ENCODE peak calls at places on chromosome 13, in six cellular contexts. Z is stimulated activated CD4-positive, alpha-beta T cell treated with anti-CD3 and anti-CD28 coated beads, Interleukin-2, amount 100 ng/mL, for 48 hours; B is ELF-1; H is GOT3; T is stomach; R is activated CD4-positive, alpha-beta T cell treated with anti-CD3 and anti-CD28 coated beads for 1 hour. S is an unnamed sample.

GRCh38 chr13:36850790-36851438 is 31.9 kb downstream of the RFXAP start:
- DNase-seq in Z (no peak), B (peak), H (no peak), T (no peak), R (no peak), S (no peak)

GRCh38 chr13:113192279-113192678 is 16.2 kb downstream of the PCID2 start:
- DNase-seq in Z (no peak), B (no peak), H (no peak), T (no peak), R (no peak), S (no peak)

GRCh38 chr13:110560606-110561334 is 752 bp downstream of the RAB20 start:
- DNase-seq in Z (no peak), B (peak), H (no peak), T (peak), R (no peak), S (no peak)

GRCh38 chr13:94309997-94310842 is 169.3 kb downstream of the DCT start:
- DNase-seq in Z (no peak), B (no peak), H (no peak), T (no peak), R (no peak), S (no peak)

GRCh38 chr13:39825886-39826285 is 170.4 kb downstream of the COG6 start:
- DNase-seq in Z (no peak), B (no peak), H (no peak), T (no peak), R (no peak), S (no peak)

GRCh38 chr13:104204177-104204576 is 1138.0 kb upstream of the SLC10A2 start:
- DNase-seq in Z (no peak), B (no peak), H (no peak), T (no peak), R (no peak), S (no peak)

GRCh38 chr13:29937379-29937778 is 87.0 kb upstream of the UBL3 start:
- DNase-seq in Z (no peak), B (no peak), H (no peak), T (no peak), R (no peak), S (no peak)

GRCh38 chr13:107803822-107804495 is 411.4 kb downstream of the LIG4 start:
- DNase-seq in Z (no peak), B (no peak), H (no peak), T (no peak), R (no peak), S (no peak)

GRCh38 chr13:53005631-53006030 is 23.0 kb upstream of the OLFM4 start:
- DNase-seq in Z (no peak), B (peak), H (no peak), T (no peak), R (no peak), S (no peak)

GRCh38 chr13:106599875-106600797 is 32.2 kb upstream of the ARGLU1 start:
- DNase-seq in Z (no peak), B (no peak), H (no peak), T (no peak), R (no peak), S (no peak)

GRCh38 chr13:110600261-110600819 is 15.0 kb upstream of the NAXD start:
- DNase-seq in Z (no peak), B (peak), H (no peak), T (no peak), R (no peak), S (no peak)

GRCh38 chr13:47215741-47216140 is 318.9 kb upstream of the HTR2A start:
- DNase-seq in Z (no peak), B (peak), H (no peak), T (no peak), R (no peak), S (no peak)

GRCh38 chr13:47997384-47997783 is 3.7 kb downstream of the SUCLA2 start:
- DNase-seq in Z (no peak), B (no peak), H (no peak), T (no peak), R (no peak), S (no peak)

GRCh38 chr13:29496241-29496712 is 99.2 kb downstream of the SLC7A1 start:
- DNase-seq in Z (no peak), B (no peak), H (no peak), T (peak), R (no peak), S (peak)

GRCh38 chr13:42899266-42899665 is 92.8 kb downstream of the EPSTI1 start:
- DNase-seq in Z (no peak), B (no peak), H (no peak), T (no peak), R (no peak), S (no peak)

GRCh38 chr13:75635101-75635620 is 969 bp upstream of the LMO7 start:
- DNase-seq in Z (no peak), B (peak), H (no peak), T (no peak), R (no peak), S (no peak)

S was measured in pons.